ENCODE peak calls at places on chromosomes 2 and 18, in eight cellular contexts. W is thoracic aorta, I is fibroblast of lung, F is sigmoid colon, Y is kidney epithelial cell, P is left ventricle myocardium inferior, G is fibroblast of mammary gland, J is OCI-LY7. Q is an unnamed sample.
A peak's percentile ranks its signal among the peaks of the same experiment; 100 is the strongest.

GRCh38 chr18:29184654-29185053 is 1007.7 kb upstream of the CDH2 start:
- DNase-seq in I (peak; percentile 41), P (no peak), J (no peak), F (no peak), G (peak; percentile 59), Y (peak; percentile 25), W (no peak), Q (no peak)

GRCh38 chr2:206783718-206784117 is 18.3 kb downstream of the FASTKD2 start:
- DNase-seq in W (no peak), F (no peak), Y (no peak), G (peak; percentile 25), P (no peak), I (no peak), J (no peak), Q (peak; percentile 10)

GRCh38 chr2:179422037-179422643 is 157.5 kb upstream of the SESTD1 start:
- DNase-seq in I (peak; percentile 81), W (peak; percentile 11), G (peak; percentile 76), J (peak; percentile 70), F (peak; percentile 82), P (peak; percentile 61), Y (peak; percentile 35), Q (peak; percentile 84)

GRCh38 chr2:96824079-96824870 is 8.2 kb downstream of the CNNM3 start:
- DNase-seq in P (no peak), G (no peak), F (no peak), Y (no peak), I (no peak), J (no peak), W (no peak), Q (peak; percentile 74)

GRCh38 chr18:5600376-5601071 is 56.7 kb upstream of the EPB41L3 start:
- DNase-seq in F (no peak), G (peak; percentile 45), Y (no peak), W (no peak), I (peak; percentile 62), J (peak; percentile 1), P (no peak), Q (peak; percentile 55)

GRCh38 chr2:108806362-108806761 is 19.8 kb downstream of the CCDC138 start:
- DNase-seq in P (no peak), F (no peak), G (no peak), Y (no peak), I (no peak), J (no peak), W (no peak), Q (no peak)

GRCh38 chr2:32977228-32977758 is 30.5 kb downstream of the LTBP1 start:
- DNase-seq in I (peak; percentile 43), P (peak; percentile 86), F (peak; percentile 66), G (peak; percentile 63), J (no peak), W (no peak), Y (no peak), Q (peak; percentile 33)

GRCh38 chr2:120884406-120885290 is 149.0 kb downstream of the GLI2 start:
- DNase-seq in Y (no peak), I (no peak), P (peak; percentile 9), W (no peak), J (no peak), F (no peak), G (no peak), Q (no peak)

GRCh38 chr18:33914399-33914798 is 310.3 kb downstream of the NOL4 start:
- DNase-seq in I (peak; percentile 8), P (no peak), W (no peak), Y (no peak), J (no peak), F (no peak), G (peak; percentile 74), Q (no peak)

GRCh38 chr2:63765117-63765516 is 76.6 kb upstream of the UGP2 start:
- DNase-seq in G (no peak), J (no peak), F (no peak), I (no peak), Y (no peak), W (no peak), P (no peak), Q (no peak)

GRCh38 chr2:110931648-110932047 is 189.1 kb upstream of the BCL2L11 start:
- DNase-seq in Y (no peak), W (no peak), G (peak; percentile 51), P (no peak), J (no peak), I (peak; percentile 50), F (no peak), Q (peak; percentile 54)

GRCh38 chr2:195737531-195738162 is 80.6 kb downstream of the SLC39A10 start:
- DNase-seq in W (no peak), J (no peak), F (no peak), P (no peak), I (peak; percentile 89), Y (no peak), G (peak; percentile 74), Q (peak; percentile 74)

GRCh38 chr2:181126311-181126710 is 145.9 kb downstream of the UBE2E3 start:
- DNase-seq in Y (no peak), I (no peak), W (no peak), J (no peak), G (no peak), F (no peak), P (no peak), Q (no peak)

GRCh38 chr2:160407393-160408204 is 86.0 kb downstream of the RBMS1 start:
- DNase-seq in G (no peak), P (peak; percentile 66), I (peak; percentile 51), Y (no peak), W (no peak), F (peak; percentile 87), J (peak; percentile 75), Q (peak; percentile 67)

GRCh38 chr18:44123743-44124142 is 556.9 kb upstream of the SETBP1 start:
- DNase-seq in I (no peak), G (no peak), P (no peak), F (no peak), W (no peak), J (no peak), Y (peak; percentile 44), Q (no peak)

GRCh38 chr18:10787293-10787901 is 261.6 kb downstream of the NAPG start:
- DNase-seq in Y (peak; percentile 41), J (peak; percentile 85), F (peak; percentile 81), G (peak; percentile 81), P (peak; percentile 64), W (peak; percentile 41), I (peak; percentile 89), Q (peak; percentile 90)

GRCh38 chr2:216404010-216404618 is 8.2 kb upstream of the SMARCAL1 start:
- DNase-seq in F (no peak), J (peak; percentile 45), W (no peak), Y (no peak), G (peak; percentile 52), P (no peak), I (peak; percentile 50), Q (peak; percentile 54)

GRCh38 chr2:237129625-237130263 is 44.1 kb downstream of the COPS8 start:
- DNase-seq in W (no peak), J (no peak), G (no peak), P (no peak), Y (no peak), F (no peak), I (no peak), Q (no peak)

GRCh38 chr2:109069430-109070194 is 59.4 kb upstream of the SH3RF3 start:
- DNase-seq in Y (no peak), G (no peak), F (no peak), I (no peak), W (no peak), P (no peak), J (no peak), Q (no peak)

GRCh38 chr18:9437049-9437448 is 38.3 kb upstream of the RALBP1 start:
- DNase-seq in P (no peak), W (no peak), I (peak; percentile 27), J (no peak), F (peak; percentile 72), G (peak; percentile 47), Y (no peak), Q (peak; percentile 13)

GRCh38 chr2:58448065-58448507 is 207.0 kb upstream of the FANCL start:
- DNase-seq in W (no peak), F (no peak), I (peak; percentile 73), Y (peak; percentile 35), P (peak; percentile 20), G (peak; percentile 73), J (peak; percentile 50), Q (peak; percentile 80)

GRCh38 chr2:197873293-197873701 is 68.9 kb downstream of the PLCL1 start:
- DNase-seq in I (peak; percentile 68), G (peak; percentile 81), Y (peak; percentile 26), W (no peak), J (no peak), P (no peak), F (no peak), Q (peak; percentile 36)

GRCh38 chr18:24785019-24785418 is 324.6 kb downstream of the HRH4 start:
- DNase-seq in W (no peak), G (no peak), I (no peak), Y (no peak), P (no peak), F (no peak), J (no peak), Q (no peak)

GRCh38 chr2:181778621-181779195 is 98.4 kb upstream of the NEUROD1 start:
- DNase-seq in I (no peak), P (no peak), J (no peak), Y (no peak), W (no peak), F (no peak), G (no peak), Q (no peak)

GRCh38 chr2:58939388-58939787 is 698.3 kb upstream of the FANCL start:
- DNase-seq in I (peak; percentile 2), P (no peak), F (no peak), J (no peak), W (no peak), Y (peak; percentile 12), G (peak; percentile 40), Q (peak; percentile 27)

GRCh38 chr2:146652311-146652710 is 1192.5 kb upstream of the ACVR2A start:
- DNase-seq in P (no peak), W (no peak), Y (no peak), J (no peak), F (no peak), G (no peak), I (peak; percentile 16), Q (no peak)
- H3K4me3 ChIP-seq in P (no peak overlapping the region), W (no peak overlapping the region), Y (no peak overlapping the region), J (no peak overlapping the region), F (no peak overlapping the region), G (no peak overlapping the region), I (no peak overlapping the region), Q (no peak overlapping the region)

DNA sequence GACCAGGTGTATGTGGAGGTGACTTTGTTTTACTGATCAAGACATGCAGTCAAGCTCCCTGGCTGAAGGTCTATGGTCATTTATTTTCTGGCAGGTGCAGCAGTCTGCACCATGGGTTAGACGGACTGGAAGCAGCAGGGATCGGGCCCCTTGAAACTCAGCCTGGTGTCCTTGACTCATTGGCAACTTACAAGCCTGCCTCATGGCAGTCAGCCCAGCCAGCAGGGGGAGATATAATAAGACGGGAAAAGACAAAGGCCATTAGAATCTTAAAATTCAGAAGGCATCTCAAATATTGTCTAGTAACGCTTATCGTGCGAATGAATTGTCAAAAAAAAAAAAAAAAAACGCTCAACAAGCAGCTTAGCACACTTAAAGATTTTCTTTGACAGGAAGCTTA is 308.2 kb downstream of the EN1 start:
- DNase-seq in I (peak; percentile 25), J (peak; percentile 12), P (no peak), F (no peak), W (no peak), G (peak; percentile 60), Y (no peak), Q (peak; percentile 47)
- TF ChIP-seq CTCF in I (peak; percentile 49), J (peak; percentile 67), P (peak; percentile 35), F (no peak), W (no peak), G (peak; percentile 57), Y (peak; percentile 41), Q (peak; percentile 50)

GRCh38 chr2:100013892-100014677 is 128.3 kb downstream of the AFF3 start:
- DNase-seq in J (no peak), I (peak; percentile 98), W (peak; percentile 26), Y (peak; percentile 93), P (peak; percentile 62), F (no peak), G (peak; percentile 92), Q (peak; percentile 92)
- H3K4me3 ChIP-seq in J (no peak overlapping the region), I (no peak overlapping the region), W (no peak overlapping the region), Y (no peak overlapping the region), P (no peak overlapping the region), F (no peak overlapping the region), G (no peak overlapping the region), Q (no peak overlapping the region)

GRCh38 chr18:32893915-32894314 is 121.1 kb upstream of the KLHL14 start:
- DNase-seq in F (no peak), J (no peak), Y (no peak), G (peak; percentile 23), P (no peak), W (no peak), I (no peak), Q (peak; percentile 13)
- TF ChIP-seq CTCF in F (no peak), J (peak; percentile 34), Y (peak; percentile 19), G (peak; percentile 43), P (no peak), W (no peak), I (no peak), Q (peak; percentile 27)

Q was measured in cardiac fibroblast.